ENCODE peak calls at places on chromosome 2, in seven cellular contexts. D is cardiac muscle cell; Y is tibial artery; A is HT-29; L is prostate gland; K is naive thymus-derived CD8-positive, alpha-beta T cell; X is EL. O is an unnamed sample.

GRCh38 chr2:218658671-218659257 is 659 bp downstream of the ZNF142 start:
- DNase-seq in X (peak), Y (no peak), K (peak), L (peak), A (peak), D (peak), O (peak)

GRCh38 chr2:112187805-112188596 is 49.8 kb downstream of the FBLN7 start:
- DNase-seq in K (peak), A (no peak), D (no peak), X (no peak), Y (no peak), L (no peak), O (no peak)

GRCh38 chr2:29580223-29580622 is 341.2 kb downstream of the ALK start:
- DNase-seq in D (no peak), K (no peak), A (no peak), L (no peak), Y (no peak), X (peak), O (no peak)

GRCh38 chr2:235406420-235406819 is 87.4 kb upstream of the AGAP1 start:
- DNase-seq in K (no peak), D (no peak), L (no peak), Y (no peak), X (no peak), A (no peak), O (no peak)

GRCh38 chr2:139260052-139260430 is 479.9 kb upstream of the NXPH2 start:
- DNase-seq in Y (no peak), A (no peak), X (no peak), D (no peak), K (no peak), L (no peak), O (no peak)

GRCh38 chr2:98394595-98395153 is 48.4 kb downstream of the CNGA3 start:
- DNase-seq in D (no peak), L (no peak), A (no peak), X (no peak), Y (no peak), K (no peak), O (no peak)

GRCh38 chr2:18903750-18904149 is 314.4 kb upstream of the NT5C1B start:
- DNase-seq in K (no peak), Y (no peak), L (no peak), X (no peak), D (no peak), A (peak), O (no peak)

GRCh38 chr2:102245266-102246151 is 58.7 kb downstream of the IL1RL2 start:
- DNase-seq in Y (no peak), X (peak), K (no peak), D (no peak), A (no peak), L (no peak), O (peak)

GRCh38 chr2:122157158-122157557 is 401.7 kb downstream of the TSN start:
- DNase-seq in X (no peak), A (no peak), Y (no peak), D (no peak), L (no peak), K (no peak), O (no peak)

GRCh38 chr2:171018522-171018921 is 89.5 kb downstream of the GORASP2 start:
- DNase-seq in D (no peak), L (no peak), X (no peak), A (no peak), K (no peak), Y (no peak), O (no peak)

GRCh38 chr2:31384351-31384750 is 30.2 kb downstream of the XDH start:
- DNase-seq in L (no peak), Y (no peak), A (peak), K (no peak), D (no peak), X (peak), O (peak)

GRCh38 chr2:96530474-96531357 is 5.8 kb upstream of the ARID5A start:
- DNase-seq in X (peak), D (no peak), L (no peak), Y (no peak), A (no peak), K (no peak), O (peak)

GRCh38 chr2:110657721-110658305 is 20.1 kb downstream of the BUB1 start:
- DNase-seq in K (no peak), D (no peak), L (no peak), A (peak), X (no peak), Y (no peak), O (no peak)

GRCh38 chr2:46954951-46955571 is 39.5 kb upstream of the MCFD2 start:
- DNase-seq in L (peak), X (peak), A (peak), Y (peak), D (no peak), K (no peak), O (peak)

GRCh38 chr2:26164641-26165211 is 8.2 kb upstream of the GAREM2 start:
- DNase-seq in L (no peak), K (no peak), A (no peak), D (no peak), X (no peak), Y (peak), O (no peak)

GRCh38 chr2:42920446-42921161 is 128.2 kb upstream of the HAAO start:
- DNase-seq in X (no peak), K (no peak), A (no peak), Y (no peak), L (no peak), D (no peak), O (no peak)

GRCh38 chr2:19031642-19032041 is 326.8 kb downstream of the OSR1 start:
- DNase-seq in A (no peak), X (peak), L (no peak), D (no peak), Y (no peak), K (no peak), O (no peak)